ENCODE peak calls at places on chromosomes 11 and 22, in eight cellular contexts. K is sigmoid colon, F is H1, M is pancreas, S is GM12865, B is bronchial epithelial cell, L is AG04450, Z is uterus. I is an unnamed sample.

GRCh38 chr11:68667511-68668253 is 16.7 kb upstream of the GAL start:
- DNase-seq in K (peak; percentile 46), B (no peak), F (no peak), L (no peak), S (no peak), M (no peak), Z (no peak), I (no peak)

GRCh38 chr11:118437046-118437735 is 899 bp downstream of the KMT2A start:
- DNase-seq in M (peak; percentile 82), K (peak; percentile 80), L (no peak), S (peak; percentile 38), F (peak; percentile 65), B (peak; percentile 38), Z (peak; percentile 69), I (no peak)

GRCh38 chr11:107705027-107705426 is 6.8 kb downstream of the SLN start:
- DNase-seq in K (no peak), F (no peak), L (peak; percentile 34), B (peak; percentile 98), S (no peak), Z (no peak), M (no peak), I (peak; percentile 46)

GRCh38 chr11:57667065-57667714 is 724 bp upstream of the ZDHHC5 start:
- DNase-seq in S (peak; percentile 99), F (peak; percentile 86), M (peak; percentile 97), Z (peak; percentile 99), B (peak; percentile 92), K (peak; percentile 100), L (peak; percentile 99), I (peak; percentile 97)

GRCh38 chr22:21907638-21908522 is 40.4 kb upstream of the MAPK1 start:
- DNase-seq in M (no peak), Z (no peak), F (no peak), L (no peak), K (no peak), S (no peak), B (no peak), I (no peak)

GRCh38 chr22:43616645-43617044 is 195.5 kb downstream of the EFCAB6 start:
- DNase-seq in M (no peak), S (no peak), K (no peak), L (no peak), Z (no peak), F (no peak), B (no peak), I (no peak)

GRCh38 chr22:35961480-35961902 is 67.1 kb downstream of the RBFOX2 start:
- DNase-seq in B (peak; percentile 45), Z (peak; percentile 73), L (peak; percentile 55), K (peak; percentile 80), F (peak; percentile 59), S (no peak), M (no peak), I (peak; percentile 87)

GRCh38 chr22:36528336-36528735 is 630 bp downstream of the EIF3D start:
- DNase-seq in S (peak; percentile 45), L (no peak), M (no peak), F (no peak), B (no peak), K (no peak), Z (no peak), I (no peak)

DNA sequence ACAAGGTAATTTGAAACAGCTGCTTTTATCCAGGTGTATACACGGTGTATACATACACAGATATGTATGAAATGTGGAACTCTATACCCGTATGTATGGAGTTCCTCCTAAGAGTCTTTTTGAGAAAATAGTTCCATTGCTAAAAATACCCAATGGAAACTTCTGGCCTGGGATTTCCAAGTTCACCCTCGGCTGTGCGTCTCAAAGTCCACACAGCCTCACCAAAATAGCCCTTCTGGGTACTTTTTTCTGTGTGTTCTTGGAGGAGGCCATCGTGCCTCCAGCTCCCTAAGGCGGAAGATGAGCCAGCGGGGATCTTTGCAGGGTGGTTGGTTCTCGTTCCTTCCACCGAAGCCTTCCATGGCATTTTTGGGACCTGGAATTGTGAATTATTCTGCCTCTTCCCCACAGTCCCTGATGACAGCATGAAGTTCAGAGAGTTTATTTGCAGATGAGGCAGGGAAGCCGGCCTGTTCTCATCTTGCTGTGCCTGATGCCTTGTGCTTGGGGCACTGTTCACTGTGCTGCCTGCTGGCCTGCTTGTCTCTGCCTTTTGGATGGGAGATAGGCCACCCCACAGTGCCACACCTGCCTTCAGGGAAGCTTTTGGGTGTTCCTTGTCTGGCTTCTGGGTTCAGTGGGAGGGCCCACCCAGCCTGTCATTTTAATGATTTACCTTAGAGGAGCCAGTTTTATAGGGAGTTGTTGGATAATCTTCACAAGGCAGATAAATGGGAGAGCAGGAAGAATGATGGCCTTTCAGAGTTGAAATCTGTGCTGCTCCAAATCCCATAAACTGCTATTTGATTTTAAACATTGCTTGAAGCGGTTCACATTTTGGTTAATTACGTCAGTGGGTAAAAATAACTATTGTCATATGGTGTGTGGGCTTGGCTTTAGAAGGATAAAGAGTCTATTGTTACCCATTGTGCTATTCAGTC is 112.7 kb upstream of the OR4B1 start:
- DNase-seq in M (no peak), L (no peak), Z (no peak), K (no peak), F (no peak), B (no peak), S (no peak), I (no peak)
- H3K4me3 ChIP-seq in M (no peak overlapping the region), L (no peak overlapping the region), Z (no peak overlapping the region), K (no peak overlapping the region), F (no peak overlapping the region), B (no peak overlapping the region), S (no peak overlapping the region), I (no peak overlapping the region)

GRCh38 chr22:20207277-20208025 is 56.6 kb upstream of the CCDC188 start:
- DNase-seq in F (no peak), K (no peak), L (no peak), Z (no peak), M (no peak), S (no peak), B (no peak), I (no peak)
- TF ChIP-seq CTCF in F (no peak), K (no peak), L (no peak), Z (no peak), M (no peak), S (no peak), B (no peak), I (no peak)

GRCh38 chr11:33016654-33017053 is 976 bp downstream of the DEPDC7 start:
- DNase-seq in L (no peak), Z (no peak), K (no peak), S (no peak), B (peak; percentile 16), M (no peak), F (no peak), I (no peak)
- H3K4me3 ChIP-seq in L (peak overlapping the region; percentile 77), Z (peak overlapping the region; percentile 45), K (peak overlapping the region; percentile 64), S (no peak overlapping the region), B (no peak overlapping the region), M (peak overlapping the region; percentile 79), F (peak overlapping the region; percentile 49), I (peak overlapping the region; percentile 66)

GRCh38 chr11:101428918-101429317 is 154.9 kb downstream of the TRPC6 start:
- DNase-seq in L (no peak), B (peak; percentile 52), M (no peak), F (no peak), S (peak; percentile 26), K (no peak), Z (no peak), I (no peak)
- TF ChIP-seq CTCF in L (peak; percentile 67), B (peak; percentile 66), M (no peak), F (no peak), S (peak; percentile 50), K (no peak), Z (no peak), I (peak; percentile 46)

DNA sequence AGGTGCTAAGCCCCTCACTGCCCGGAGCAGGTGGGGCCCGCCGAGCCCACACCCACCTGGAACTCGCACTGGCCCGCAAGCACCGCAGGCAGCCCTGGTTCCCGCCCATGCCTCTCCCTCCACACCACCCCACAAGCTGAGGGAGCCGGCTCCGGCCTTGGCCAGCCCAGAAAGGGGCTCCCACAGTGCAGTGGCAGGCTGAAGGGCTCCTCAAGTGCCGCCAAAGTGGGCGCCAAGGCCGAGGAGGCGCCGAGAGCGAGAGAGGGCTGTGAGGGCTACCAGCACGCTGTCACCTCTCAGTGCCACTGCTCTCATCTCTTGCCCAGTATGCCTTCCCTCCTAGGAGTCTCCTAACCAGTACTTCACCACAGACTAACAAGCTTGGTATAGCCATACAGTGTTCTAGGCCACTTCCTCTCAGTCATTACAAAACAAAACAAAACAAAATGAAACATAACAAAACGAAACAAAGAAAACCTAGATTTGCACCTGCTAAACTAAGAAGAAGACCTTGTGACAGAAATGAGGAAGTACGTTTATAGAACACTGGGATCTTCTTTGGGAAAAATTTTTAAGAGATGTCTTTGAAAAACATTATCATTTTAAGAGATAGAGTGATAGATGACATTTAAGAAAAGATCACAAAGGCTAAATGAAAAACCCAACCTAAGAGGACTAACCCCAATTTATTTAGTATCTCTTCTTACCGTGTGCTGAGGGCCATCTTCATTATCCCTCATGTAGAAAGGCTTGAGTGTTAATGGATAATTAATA is 47.7 kb upstream of the GAB2 start:
- DNase-seq in B (no peak), Z (no peak), L (no peak), F (no peak), S (peak; percentile 91), M (peak; percentile 53), K (no peak), I (no peak)
- H3K4me3 ChIP-seq in B (no peak overlapping the region), Z (no peak overlapping the region), L (no peak overlapping the region), F (no peak overlapping the region), S (peak overlapping the region; percentile 27), M (no peak overlapping the region), K (no peak overlapping the region), I (no peak overlapping the region)

I was measured in HFF-Myc.